ENCODE peak calls at places on chromosomes 2 and 18, in five cellular contexts. One of them, this sample, is unnamed.

GRCh38 chr2:70659551-70659950 is 105.9 kb upstream of the TGFA start:
- DNase-seq in adrenal gland: no peak
- DNase-seq in HepG2: no peak
- DNase-seq in gastrocnemius medialis: no peak
- DNase-seq in endothelial cell of umbilical vein: no peak
- DNase-seq in this sample: no peak

GRCh38 chr2:13558368-13558767 is 841.6 kb downstream of the TRIB2 start:
- DNase-seq in gastrocnemius medialis: no peak
- DNase-seq in HepG2: peak
- DNase-seq in adrenal gland: no peak
- DNase-seq in endothelial cell of umbilical vein: no peak
- DNase-seq in this sample: no peak

GRCh38 chr2:98913916-98914712 is 21.9 kb downstream of the CRACDL start:
- DNase-seq in endothelial cell of umbilical vein: no peak
- DNase-seq in adrenal gland: no peak
- DNase-seq in HepG2: no peak
- DNase-seq in gastrocnemius medialis: no peak
- DNase-seq in this sample: no peak

GRCh38 chr2:65782996-65783650 is 350.7 kb upstream of the SPRED2 start:
- DNase-seq in endothelial cell of umbilical vein: no peak
- DNase-seq in HepG2: no peak
- DNase-seq in gastrocnemius medialis: no peak
- DNase-seq in adrenal gland: no peak
- DNase-seq in this sample: no peak

GRCh38 chr2:88443353-88443938 is 9.0 kb downstream of the FOXI3 start:
- DNase-seq in endothelial cell of umbilical vein: no peak
- DNase-seq in adrenal gland: no peak
- DNase-seq in HepG2: no peak
- DNase-seq in gastrocnemius medialis: no peak
- DNase-seq in this sample: no peak

GRCh38 chr2:40507429-40507828 is 55.5 kb upstream of the SLC8A1 start:
- DNase-seq in gastrocnemius medialis: no peak
- DNase-seq in endothelial cell of umbilical vein: no peak
- DNase-seq in HepG2: no peak
- DNase-seq in adrenal gland: no peak
- DNase-seq in this sample: no peak

GRCh38 chr2:7118606-7119503 is 201.6 kb downstream of the RNF144A start:
- DNase-seq in adrenal gland: no peak
- DNase-seq in HepG2: no peak
- DNase-seq in endothelial cell of umbilical vein: no peak
- DNase-seq in gastrocnemius medialis: no peak
- DNase-seq in this sample: no peak

GRCh38 chr2:29273004-29273703 is 157.9 kb downstream of the CLIP4 start:
- DNase-seq in HepG2: no peak
- DNase-seq in gastrocnemius medialis: no peak
- DNase-seq in endothelial cell of umbilical vein: no peak
- DNase-seq in adrenal gland: no peak
- DNase-seq in this sample: no peak

GRCh38 chr2:74548919-74549684 is 4.6 kb downstream of the LOXL3 start:
- DNase-seq in gastrocnemius medialis: no peak
- DNase-seq in HepG2: peak
- DNase-seq in adrenal gland: peak
- DNase-seq in endothelial cell of umbilical vein: peak
- DNase-seq in this sample: peak

GRCh38 chr2:240468300-240469238 is 33.1 kb downstream of the GPC1 start:
- DNase-seq in endothelial cell of umbilical vein: no peak
- DNase-seq in gastrocnemius medialis: peak
- DNase-seq in HepG2: no peak
- DNase-seq in adrenal gland: peak
- DNase-seq in this sample: peak

GRCh38 chr2:190947711-190948251 is 66.2 kb downstream of the STAT1 start:
- DNase-seq in endothelial cell of umbilical vein: peak
- DNase-seq in HepG2: peak
- DNase-seq in adrenal gland: no peak
- DNase-seq in gastrocnemius medialis: no peak
- DNase-seq in this sample: no peak

GRCh38 chr18:46574000-46574739 is 82.8 kb downstream of the LOXHD1 start:
- DNase-seq in HepG2: no peak
- DNase-seq in endothelial cell of umbilical vein: no peak
- DNase-seq in gastrocnemius medialis: no peak
- DNase-seq in adrenal gland: no peak
- DNase-seq in this sample: no peak

GRCh38 chr2:158573739-158574138 is 117.0 kb downstream of the PKP4 start:
- DNase-seq in adrenal gland: no peak
- DNase-seq in HepG2: no peak
- DNase-seq in gastrocnemius medialis: no peak
- DNase-seq in endothelial cell of umbilical vein: no peak
- DNase-seq in this sample: no peak

GRCh38 chr2:107108556-107108955 is 222.6 kb upstream of the ST6GAL2 start:
- DNase-seq in adrenal gland: no peak
- DNase-seq in endothelial cell of umbilical vein: no peak
- DNase-seq in HepG2: no peak
- DNase-seq in gastrocnemius medialis: no peak
- DNase-seq in this sample: no peak

GRCh38 chr2:95046371-95047112 is 21.0 kb downstream of the MAL start:
- DNase-seq in adrenal gland: no peak
- DNase-seq in HepG2: no peak
- DNase-seq in gastrocnemius medialis: no peak
- DNase-seq in endothelial cell of umbilical vein: no peak
- DNase-seq in this sample: no peak

GRCh38 chr2:221715783-221716386 is 143.8 kb upstream of the EPHA4 start:
- DNase-seq in gastrocnemius medialis: no peak
- DNase-seq in HepG2: no peak
- DNase-seq in endothelial cell of umbilical vein: no peak
- DNase-seq in adrenal gland: no peak
- DNase-seq in this sample: no peak

GRCh38 chr2:173198338-173198737 is 122.7 kb downstream of the MAP3K20 start:
- DNase-seq in endothelial cell of umbilical vein: no peak
- DNase-seq in gastrocnemius medialis: no peak
- DNase-seq in HepG2: no peak
- DNase-seq in adrenal gland: no peak
- DNase-seq in this sample: no peak

GRCh38 chr2:230902180-230902899 is 22.7 kb downstream of the GPR55 start:
- DNase-seq in endothelial cell of umbilical vein: no peak
- DNase-seq in adrenal gland: peak
- DNase-seq in HepG2: peak
- DNase-seq in gastrocnemius medialis: no peak
- DNase-seq in this sample: no peak

GRCh38 chr2:6113796-6114195 is 421.6 kb downstream of the SOX11 start:
- DNase-seq in gastrocnemius medialis: no peak
- DNase-seq in HepG2: no peak
- DNase-seq in adrenal gland: no peak
- DNase-seq in endothelial cell of umbilical vein: no peak
- DNase-seq in this sample: no peak

GRCh38 chr2:23429036-23429435 is 44.1 kb downstream of the KLHL29 start:
- DNase-seq in gastrocnemius medialis: no peak
- DNase-seq in adrenal gland: no peak
- DNase-seq in HepG2: no peak
- DNase-seq in endothelial cell of umbilical vein: no peak
- DNase-seq in this sample: peak

GRCh38 chr2:10901160-10901559 is 10.6 kb upstream of the KCNF1 start:
- DNase-seq in HepG2: no peak
- DNase-seq in adrenal gland: no peak
- DNase-seq in gastrocnemius medialis: no peak
- DNase-seq in endothelial cell of umbilical vein: peak
- DNase-seq in this sample: no peak

GRCh38 chr2:72090271-72090720 is 57.4 kb downstream of the CYP26B1 start:
- DNase-seq in adrenal gland: no peak
- DNase-seq in endothelial cell of umbilical vein: no peak
- DNase-seq in HepG2: no peak
- DNase-seq in gastrocnemius medialis: no peak
- DNase-seq in this sample: no peak

GRCh38 chr2:161321944-161322343 is 13.7 kb downstream of the PSMD14 start:
- DNase-seq in HepG2: no peak
- DNase-seq in gastrocnemius medialis: no peak
- DNase-seq in adrenal gland: no peak
- DNase-seq in endothelial cell of umbilical vein: no peak
- DNase-seq in this sample: no peak

GRCh38 chr18:54506516-54507261 is 84.4 kb upstream of the DYNAP start:
- DNase-seq in HepG2: no peak
- DNase-seq in gastrocnemius medialis: no peak
- DNase-seq in adrenal gland: no peak
- DNase-seq in endothelial cell of umbilical vein: no peak
- DNase-seq in this sample: no peak

GRCh38 chr2:74373985-74374384 is 6.1 kb downstream of the DCTN1 start:
- DNase-seq in gastrocnemius medialis: no peak
- DNase-seq in endothelial cell of umbilical vein: no peak
- DNase-seq in HepG2: no peak
- DNase-seq in adrenal gland: no peak
- DNase-seq in this sample: no peak

GRCh38 chr2:170715062-170715931 is at the start of gene SP5:
- DNase-seq in endothelial cell of umbilical vein: peak
- DNase-seq in adrenal gland: peak
- DNase-seq in HepG2: peak
- DNase-seq in gastrocnemius medialis: no peak
- DNase-seq in this sample: peak

GRCh38 chr18:62690416-62690815 is 24.9 kb upstream of the PHLPP1 start:
- DNase-seq in endothelial cell of umbilical vein: no peak
- DNase-seq in gastrocnemius medialis: no peak
- DNase-seq in HepG2: peak
- DNase-seq in adrenal gland: no peak
- DNase-seq in this sample: no peak

GRCh38 chr2:191100216-191100615 is 50.6 kb downstream of the STAT4 start:
- DNase-seq in gastrocnemius medialis: no peak
- DNase-seq in endothelial cell of umbilical vein: no peak
- DNase-seq in adrenal gland: no peak
- DNase-seq in HepG2: no peak
- DNase-seq in this sample: no peak

GRCh38 chr2:43224571-43225092 is 1.8 kb downstream of the ZFP36L2 start:
- DNase-seq in HepG2: no peak
- DNase-seq in endothelial cell of umbilical vein: no peak
- DNase-seq in gastrocnemius medialis: no peak
- DNase-seq in adrenal gland: no peak
- DNase-seq in this sample: peak

GRCh38 chr2:43222472-43223146 is 3.8 kb downstream of the ZFP36L2 start:
- DNase-seq in gastrocnemius medialis: no peak
- DNase-seq in adrenal gland: no peak
- DNase-seq in endothelial cell of umbilical vein: no peak
- DNase-seq in HepG2: no peak
- DNase-seq in this sample: no peak

GRCh38 chr2:43223412-43224040 is 2.9 kb downstream of the ZFP36L2 start:
- DNase-seq in HepG2: no peak
- DNase-seq in gastrocnemius medialis: no peak
- DNase-seq in endothelial cell of umbilical vein: peak
- DNase-seq in adrenal gland: no peak
- DNase-seq in this sample: no peak

GRCh38 chr2:43225093-43225787 is 1.2 kb downstream of the ZFP36L2 start:
- DNase-seq in gastrocnemius medialis: peak
- DNase-seq in adrenal gland: peak
- DNase-seq in endothelial cell of umbilical vein: peak
- DNase-seq in HepG2: no peak
- DNase-seq in this sample: peak

DNA sequence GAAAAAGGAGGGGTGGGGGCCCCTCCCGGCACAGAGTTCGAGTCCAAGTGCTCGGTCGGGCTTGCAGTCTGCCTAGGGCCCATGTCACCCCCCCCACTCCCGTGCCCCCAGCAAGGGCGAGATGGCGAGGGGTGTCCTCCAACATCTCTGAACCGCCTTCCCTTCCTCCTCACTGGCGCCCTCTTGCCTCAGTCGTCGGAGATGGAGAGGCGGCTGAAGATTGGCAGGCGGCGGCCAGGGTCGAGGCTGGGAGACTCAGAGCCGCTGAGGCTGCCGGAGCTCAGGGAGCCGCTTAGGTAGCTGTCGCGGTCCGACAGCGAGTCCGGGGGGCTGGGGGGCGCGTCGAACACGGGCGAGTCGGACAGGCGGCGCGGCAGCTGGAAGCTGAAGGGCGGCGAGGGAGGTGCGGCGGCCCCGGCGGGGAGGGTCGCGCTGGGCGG is 2.3 kb downstream of the ZFP36L2 start:
- DNase-seq in HepG2: peak
- DNase-seq in adrenal gland: peak
- DNase-seq in endothelial cell of umbilical vein: peak
- DNase-seq in gastrocnemius medialis: no peak
- DNase-seq in this sample: peak
- TF ChIP-seq POLR2A in HepG2: no peak
- TF ChIP-seq POLR2A in adrenal gland: no peak
- TF ChIP-seq POLR2A in endothelial cell of umbilical vein: no peak
- TF ChIP-seq POLR2A in gastrocnemius medialis: no peak
- TF ChIP-seq POLR2A in this sample: no peak

DNA sequence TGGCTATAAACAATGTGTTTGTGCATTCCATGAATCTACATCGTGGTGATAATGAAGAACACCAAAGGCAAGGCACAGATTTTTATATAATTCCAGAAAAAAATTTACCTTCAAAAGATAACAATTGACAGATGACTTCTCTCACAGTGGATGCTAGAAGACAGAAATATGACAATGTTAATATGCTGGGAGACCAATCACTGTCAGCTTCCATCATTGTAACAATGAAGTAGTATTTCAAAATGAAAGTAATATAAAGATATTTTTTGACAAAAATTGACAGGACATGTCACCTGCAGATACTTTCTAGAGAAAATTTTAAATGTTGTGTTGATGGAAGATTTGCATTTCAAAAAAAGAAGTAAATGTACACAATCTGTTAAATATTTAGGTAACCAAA is 1925.9 kb upstream of the LRRTM1 start:
- DNase-seq in adrenal gland: no peak
- DNase-seq in endothelial cell of umbilical vein: no peak
- DNase-seq in gastrocnemius medialis: no peak
- DNase-seq in HepG2: no peak
- DNase-seq in this sample: no peak
- TF ChIP-seq POLR2A in adrenal gland: no peak
- TF ChIP-seq POLR2A in endothelial cell of umbilical vein: no peak
- TF ChIP-seq POLR2A in gastrocnemius medialis: no peak
- TF ChIP-seq POLR2A in HepG2: no peak
- TF ChIP-seq POLR2A in this sample: no peak

GRCh38 chr2:62309465-62310091 is 113.7 kb downstream of the B3GNT2 start:
- DNase-seq in gastrocnemius medialis: no peak
- DNase-seq in adrenal gland: peak
- DNase-seq in HepG2: no peak
- DNase-seq in endothelial cell of umbilical vein: peak
- DNase-seq in this sample: no peak
- TF ChIP-seq POLR2A in gastrocnemius medialis: no peak
- TF ChIP-seq POLR2A in adrenal gland: no peak
- TF ChIP-seq POLR2A in HepG2: no peak
- TF ChIP-seq POLR2A in endothelial cell of umbilical vein: no peak
- TF ChIP-seq POLR2A in this sample: no peak

DNA sequence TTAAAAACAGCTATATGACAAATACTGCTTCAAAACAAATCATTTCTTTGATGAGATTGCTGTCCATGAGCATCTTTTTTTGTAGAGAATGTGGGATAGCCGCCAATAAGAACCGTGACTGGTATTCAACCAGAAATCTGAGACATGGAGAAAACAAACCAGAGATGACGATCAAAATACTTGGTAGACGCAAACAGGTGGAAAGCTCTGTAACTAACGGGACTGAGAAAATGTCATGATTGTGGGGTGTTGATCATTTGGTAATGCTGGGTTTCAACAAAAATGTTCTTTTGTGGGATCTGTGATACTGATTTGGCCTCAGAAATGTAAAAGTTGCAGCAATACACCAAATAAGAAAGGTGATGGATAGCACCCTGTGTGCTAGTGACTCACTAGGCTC is 364.8 kb downstream of the NYAP2 start:
- DNase-seq in endothelial cell of umbilical vein: no peak
- DNase-seq in gastrocnemius medialis: no peak
- DNase-seq in adrenal gland: no peak
- DNase-seq in HepG2: no peak
- DNase-seq in this sample: no peak
- TF ChIP-seq POLR2A in endothelial cell of umbilical vein: no peak
- TF ChIP-seq POLR2A in gastrocnemius medialis: no peak
- TF ChIP-seq POLR2A in adrenal gland: no peak
- TF ChIP-seq POLR2A in HepG2: no peak
- TF ChIP-seq POLR2A in this sample: no peak